ENCODE peak calls at places on chromosomes 2 and 18, in five cellular contexts. R is cardiac muscle cell; W is fibroblast of lung; T is CD8-positive, alpha-beta memory T cell; B is endodermal cell. F is an unnamed sample.

GRCh38 chr2:178716394-178716793 is 90.8 kb downstream of the TTN start:
- DNase-seq in T (no peak), W (no peak), B (no peak), R (no peak), F (no peak)

GRCh38 chr2:15303874-15304273 is 257.3 kb downstream of the NBAS start:
- DNase-seq in R (no peak), B (no peak), T (no peak), W (no peak), F (no peak)

GRCh38 chr2:197264332-197264731 is 46.2 kb downstream of the ANKRD44 start:
- DNase-seq in B (no peak), W (no peak), R (no peak), T (no peak), F (no peak)

GRCh38 chr18:986071-986470 is 81.4 kb downstream of the ADCYAP1 start:
- DNase-seq in R (no peak), T (no peak), W (peak; percentile 52), B (peak; percentile 66), F (no peak)

GRCh38 chr18:48714873-48715272 is 176.0 kb downstream of the CTIF start:
- DNase-seq in R (no peak), W (no peak), T (no peak), B (peak; percentile 74), F (peak; percentile 53)

GRCh38 chr2:165698621-165698946 is 95.5 kb downstream of the GALNT3 start:
- DNase-seq in T (no peak), B (peak; percentile 74), R (peak; percentile 56), W (peak; percentile 49), F (peak; percentile 66)

GRCh38 chr2:139911150-139911549 is 1131.0 kb upstream of the NXPH2 start:
- DNase-seq in W (peak; percentile 0), R (no peak), T (no peak), B (no peak), F (no peak)

GRCh38 chr18:29418136-29418535 is 1241.2 kb upstream of the CDH2 start:
- DNase-seq in R (no peak), B (no peak), T (no peak), W (peak; percentile 89), F (no peak)

GRCh38 chr2:7660816-7661215 is 743.6 kb downstream of the RNF144A start:
- DNase-seq in R (no peak), B (no peak), W (no peak), T (no peak), F (no peak)

GRCh38 chr2:63692002-63692606 is 103.3 kb downstream of the MDH1 start:
- DNase-seq in B (no peak), W (peak; percentile 36), T (peak; percentile 46), R (peak; percentile 42), F (peak; percentile 45)

GRCh38 chr2:54557601-54558187 is 101.6 kb downstream of the SPTBN1 start:
- DNase-seq in B (peak; percentile 92), R (peak; percentile 78), W (peak; percentile 62), T (peak; percentile 77), F (peak; percentile 80)

GRCh38 chr18:55634545-55634944 is 46.6 kb upstream of the TCF4 start:
- DNase-seq in W (peak; percentile 78), T (no peak), R (no peak), B (no peak), F (no peak)

DNA sequence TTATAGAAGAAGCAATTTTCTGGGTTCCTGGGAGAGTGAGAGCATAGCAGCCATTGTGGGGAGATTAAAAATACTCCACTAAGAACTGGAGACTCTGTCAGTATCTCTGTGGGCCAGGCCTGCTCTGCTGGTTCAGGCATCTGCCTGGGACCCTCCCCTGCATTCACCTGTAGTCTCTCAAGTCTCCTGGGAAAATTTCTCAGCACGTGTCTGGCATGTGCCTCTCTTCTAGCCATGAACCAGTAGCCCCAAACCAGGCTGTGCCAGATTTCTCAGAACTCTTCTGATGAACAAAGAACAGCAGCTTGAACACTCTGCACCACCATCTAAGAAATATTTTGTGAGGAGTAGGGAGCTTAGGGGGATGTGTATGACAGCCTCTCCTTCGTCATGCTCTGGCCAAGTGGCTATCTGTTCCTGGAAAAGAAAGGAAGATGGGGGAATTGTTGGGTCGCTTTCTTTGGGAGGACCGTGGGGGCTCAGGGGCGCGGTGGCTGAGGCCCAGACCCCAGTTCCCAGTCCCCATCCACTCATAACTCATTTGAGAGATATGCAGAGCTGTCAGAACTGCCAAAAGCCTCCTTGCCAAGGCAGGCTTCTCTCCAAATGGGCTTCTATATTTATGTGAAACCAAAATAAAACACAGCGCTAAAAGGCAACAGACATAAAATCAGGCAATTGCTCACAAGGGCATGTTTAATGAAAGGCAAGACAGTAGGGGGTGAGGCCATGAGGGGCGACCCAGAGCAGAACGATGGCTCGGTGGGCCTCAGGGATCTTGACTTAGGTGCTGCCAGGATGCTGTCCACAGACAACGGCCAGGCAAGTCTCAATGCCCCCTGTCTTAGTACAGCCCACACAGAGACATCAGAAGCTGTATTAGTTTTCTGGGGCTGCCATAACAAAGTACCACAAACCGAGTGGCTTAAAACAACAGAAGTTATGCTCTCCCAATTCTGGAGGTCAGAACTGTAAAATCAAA is 114.7 kb upstream of the TNP1 start:
- DNase-seq in W (no peak), B (no peak), T (no peak), R (no peak), F (no peak)
- H3K4me3 ChIP-seq in W (no peak overlapping the region), B (no peak overlapping the region), T (no peak overlapping the region), R (no peak overlapping the region), F (no peak overlapping the region)

GRCh38 chr2:120747281-120747680 is 11.6 kb downstream of the GLI2 start:
- DNase-seq in R (no peak), W (no peak), T (no peak), B (peak; percentile 47), F (no peak)
- H3K4me1 ChIP-seq in R (peaks cover 11% of the 10 kb centered on the region), W (no peaks in the 10 kb centered on the region), T (no peaks in the 10 kb centered on the region), B (no peaks in the 10 kb centered on the region), F (no peaks in the 10 kb centered on the region)

GRCh38 chr2:173648816-173649215 is 294.1 kb downstream of the CDCA7 start:
- DNase-seq in T (no peak), B (no peak), W (no peak), R (no peak), F (no peak)
- H3K27ac ChIP-seq in T (no peak overlapping the region), B (no peak overlapping the region), W (no peak overlapping the region), R (no peak overlapping the region), F (no peak overlapping the region)

GRCh38 chr2:241037498-241037897 is 39.1 kb downstream of the SNED1 start:
- DNase-seq in B (no peak), W (no peak), T (no peak), R (no peak), F (no peak)

GRCh38 chr2:241035142-241035817 is 36.9 kb downstream of the SNED1 start:
- DNase-seq in R (no peak), B (peak; percentile 77), T (peak; percentile 71), W (no peak), F (no peak)

GRCh38 chr2:241036964-241037421 is 38.6 kb downstream of the SNED1 start:
- DNase-seq in T (no peak), W (no peak), R (no peak), B (no peak), F (no peak)

GRCh38 chr2:241035818-241036396 is 37.5 kb downstream of the SNED1 start:
- DNase-seq in W (no peak), B (no peak), T (peak; percentile 76), R (no peak), F (no peak)

GRCh38 chr2:241036397-241036963 is 38.1 kb downstream of the SNED1 start:
- DNase-seq in B (peak; percentile 87), W (peak; percentile 9), T (peak; percentile 80), R (peak; percentile 72), F (peak; percentile 13)
- H3K4me3 ChIP-seq in B (peak overlapping the region; percentile 35), W (no peak overlapping the region), T (peak overlapping the region; percentile 65), R (peak overlapping the region; percentile 16), F (peak overlapping the region; percentile 47)

GRCh38 chr2:240456607-240457222 is 21.3 kb downstream of the GPC1 start:
- DNase-seq in W (no peak), T (no peak), R (no peak), B (no peak), F (no peak)
- H3K4me1 ChIP-seq in W (peaks cover 4% of the 10 kb centered on the region), T (no peaks in the 10 kb centered on the region), R (peaks cover 33% of the 10 kb centered on the region), B (peaks cover 10% of the 10 kb centered on the region), F (no peaks in the 10 kb centered on the region)

GRCh38 chr2:173075781-173076556 is at the start of gene MAP3K20:
- DNase-seq in T (no peak), B (peak; percentile 83), R (peak; percentile 79), W (peak; percentile 73), F (peak; percentile 65)
- H3K27ac ChIP-seq in T (peak within 1 kb of the TSS; percentile 62), B (peak within 1 kb of the TSS; percentile 14), R (peak within 1 kb of the TSS; percentile 100), W (peak within 1 kb of the TSS; percentile 97), F (peak within 1 kb of the TSS; percentile 50)

DNA sequence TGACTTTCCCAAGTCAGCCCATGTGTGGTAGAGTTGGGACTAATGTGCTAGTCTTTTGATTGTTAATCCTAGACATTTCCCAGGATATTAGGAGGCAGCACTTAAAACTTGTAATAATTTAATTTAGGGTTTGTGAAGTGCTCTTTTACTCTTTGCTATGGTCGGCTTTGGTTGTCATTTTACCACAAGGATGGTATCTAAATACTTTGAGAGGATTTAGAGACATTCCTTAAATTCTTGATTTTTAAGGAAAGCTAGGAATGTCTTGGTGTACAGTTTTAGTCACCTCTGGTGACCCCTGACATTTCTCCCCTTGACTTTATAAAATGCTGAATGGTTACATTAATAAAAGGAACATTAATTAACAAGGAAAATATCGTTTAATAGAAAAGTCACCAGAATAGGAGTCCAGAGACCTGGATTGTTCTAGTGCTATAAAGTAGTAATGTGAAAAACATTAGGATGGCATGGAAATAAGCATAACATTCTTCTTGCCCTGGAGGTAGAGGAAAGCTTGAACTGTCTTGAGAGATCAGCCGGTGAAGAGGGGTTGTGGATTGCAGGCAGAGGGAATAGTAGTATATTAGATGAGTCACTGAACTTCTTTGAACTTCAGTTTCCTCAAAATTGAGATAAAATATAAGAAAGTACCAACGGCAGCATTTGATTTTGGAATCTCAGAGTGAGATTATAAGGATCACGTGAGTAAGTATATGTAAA is 209.2 kb downstream of the MCFD2 start:
- DNase-seq in T (no peak), B (no peak), W (peak; percentile 48), R (no peak), F (no peak)
- H3K4me3 ChIP-seq in T (no peak overlapping the region), B (no peak overlapping the region), W (no peak overlapping the region), R (no peak overlapping the region), F (no peak overlapping the region)

DNA sequence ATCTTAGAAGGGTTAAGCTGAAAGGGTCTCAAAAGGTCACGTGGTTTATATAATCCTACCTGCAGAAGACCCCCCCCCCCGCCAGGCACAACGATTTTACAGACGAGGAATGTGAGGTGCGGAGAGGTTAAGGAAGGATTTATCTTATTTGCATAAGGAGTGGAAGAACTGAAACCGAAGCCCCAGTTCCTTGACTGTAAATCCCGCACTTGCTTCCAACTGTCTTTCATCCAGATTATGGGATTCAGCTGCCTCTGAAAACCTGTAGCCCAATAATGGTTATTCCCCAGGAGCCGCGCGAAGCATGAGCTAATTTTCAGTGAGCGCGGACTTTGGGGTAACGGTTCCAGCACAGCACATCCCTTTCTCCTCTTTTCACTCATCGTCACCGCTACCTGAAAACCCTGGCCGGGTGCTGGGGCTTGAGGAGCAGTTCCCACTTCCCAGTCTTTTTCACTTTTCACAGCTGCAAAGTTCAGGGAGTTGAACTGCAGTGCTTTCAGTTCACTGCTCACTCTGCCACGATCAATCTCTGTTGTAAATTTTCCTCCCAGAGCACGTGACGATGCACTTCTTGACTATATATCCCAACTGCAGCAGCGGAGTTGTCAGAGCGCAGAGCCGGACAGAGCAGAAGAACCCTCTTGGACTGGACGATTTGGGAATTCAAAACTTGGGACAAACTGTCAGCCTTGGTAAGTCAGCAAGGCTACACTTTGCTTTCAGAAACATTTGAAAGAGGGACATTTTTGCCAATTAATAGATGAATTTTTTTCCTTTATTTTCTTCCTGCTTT is at the start of gene KCNE4:
- DNase-seq in B (peak; percentile 62), W (peak; percentile 52), R (no peak), T (no peak), F (peak; percentile 36)
- H3K4me1 ChIP-seq in B (no peaks in the 10 kb centered on the region), W (peaks cover 22% of the 10 kb centered on the region), R (peaks cover 22% of the 10 kb centered on the region), T (no peaks in the 10 kb centered on the region), F (no peaks in the 10 kb centered on the region)